ENCODE peak calls at places on chromosome X, in eight cellular contexts. I is neural progenitor cell, V is OCI-LY7, J is osteoblast, T is Karpas-422, E is MM.1S, L is mesenchymal stem cell, G is PC-3. A is an unnamed sample.

GRCh38 chrX:72101597-72102037 is 30.1 kb downstream of the RTL5 start:
- DNase-seq in I (peak; percentile 41), V (no peak), J (no peak), T (no peak), E (no peak), L (no peak), G (no peak), A (no peak)

GRCh38 chrX:22800360-22800759 is 199.4 kb upstream of the DDX53 start:
- DNase-seq in I (no peak), V (no peak), J (peak; percentile 21), T (no peak), E (no peak), L (peak; percentile 88), G (peak; percentile 81), A (peak; percentile 91)

GRCh38 chrX:133249659-133250058 is 31.5 kb upstream of the TFDP3 start:
- DNase-seq in I (no peak), V (no peak), J (no peak), T (peak; percentile 44), E (peak; percentile 20), L (no peak), G (peak; percentile 44), A (peak; percentile 19)

GRCh38 chrX:9465380-9466114 is 689 bp downstream of the TBL1X start:
- DNase-seq in I (peak; percentile 40), V (peak; percentile 22), J (peak; percentile 85), T (peak; percentile 43), E (peak; percentile 27), L (peak; percentile 18), G (no peak), A (peak; percentile 10)

GRCh38 chrX:75623535-75623934 is 100.7 kb upstream of the ZDHHC15 start:
- DNase-seq in I (peak; percentile 16), V (no peak), J (no peak), T (peak; percentile 43), E (no peak), L (no peak), G (no peak), A (no peak)

GRCh38 chrX:116238093-116238492 is 67.5 kb downstream of the AGTR2 start:
- DNase-seq in I (no peak), V (no peak), J (no peak), T (no peak), E (no peak), L (no peak), G (no peak), A (no peak)

GRCh38 chrX:40143001-40143400 is 45.2 kb upstream of the BCOR start:
- DNase-seq in I (peak; percentile 58), V (no peak), J (peak; percentile 67), T (no peak), E (no peak), L (no peak), G (no peak), A (no peak)

GRCh38 chrX:120372667-120373370 is 10.9 kb downstream of the ATP1B4 start:
- DNase-seq in I (no peak), V (no peak), J (no peak), T (no peak), E (no peak), L (no peak), G (no peak), A (no peak)

GRCh38 chrX:150731795-150732194 is 38.6 kb downstream of the MTMR1 start:
- DNase-seq in I (no peak), V (no peak), J (peak; percentile 90), T (no peak), E (no peak), L (peak; percentile 52), G (peak; percentile 71), A (peak; percentile 91)

GRCh38 chrX:100829730-100830129 is 9.5 kb downstream of the CSTF2 start:
- DNase-seq in I (no peak), V (no peak), J (no peak), T (no peak), E (no peak), L (peak; percentile 43), G (peak; percentile 57), A (peak; percentile 1)

GRCh38 chrX:67692246-67692645 is 148.4 kb downstream of the AR start:
- DNase-seq in I (no peak), V (no peak), J (no peak), T (no peak), E (peak; percentile 81), L (peak; percentile 8), G (no peak), A (peak; percentile 84)

GRCh38 chrX:31421441-31421840 is 349.6 kb upstream of the FTHL17 start:
- DNase-seq in I (no peak), V (no peak), J (no peak), T (no peak), E (no peak), L (no peak), G (no peak), A (no peak)

GRCh38 chrX:102338162-102338561 is 91.2 kb downstream of the NXF2 start:
- DNase-seq in I (no peak), V (no peak), J (peak; percentile 56), T (no peak), E (no peak), L (no peak), G (no peak), A (no peak)

GRCh38 chrX:102345916-102346315 is 93.9 kb downstream of the NXF2B start:
- DNase-seq in I (peak; percentile 63), V (peak; percentile 37), J (no peak), T (peak; percentile 90), E (peak; percentile 51), L (peak; percentile 34), G (peak; percentile 70), A (peak; percentile 34)

GRCh38 chrX:102339312-102340298 is 92.6 kb downstream of the NXF2 start:
- DNase-seq in I (no peak), V (no peak), J (no peak), T (peak; percentile 83), E (peak; percentile 86), L (no peak), G (no peak), A (no peak)

GRCh38 chrX:102341867-102342266 is 94.9 kb downstream of the NXF2 start:
- DNase-seq in I (no peak), V (no peak), J (no peak), T (peak; percentile 37), E (peak; percentile 11), L (no peak), G (peak; percentile 12), A (no peak)
- H3K4me1 ChIP-seq in I (no peaks in the 10 kb centered on the region), V (no peaks in the 10 kb centered on the region), J (no peaks in the 10 kb centered on the region), T (no peaks in the 10 kb centered on the region), E (no peaks in the 10 kb centered on the region), L (no peaks in the 10 kb centered on the region), G (no peaks in the 10 kb centered on the region), A (no peaks in the 10 kb centered on the region)

GRCh38 chrX:46712733-46713132 is 46.2 kb downstream of the SLC9A7 start:
- DNase-seq in I (no peak), V (peak; percentile 41), J (no peak), T (peak; percentile 44), E (no peak), L (no peak), G (no peak), A (no peak)

GRCh38 chrX:46713672-46714487 is 45.0 kb downstream of the SLC9A7 start:
- DNase-seq in I (no peak), V (no peak), J (no peak), T (no peak), E (peak; percentile 7), L (peak; percentile 3), G (no peak), A (no peak)

GRCh38 chrX:46710425-46710824 is 48.5 kb downstream of the SLC9A7 start:
- DNase-seq in I (no peak), V (no peak), J (no peak), T (no peak), E (no peak), L (peak; percentile 12), G (peak; percentile 85), A (no peak)

GRCh38 chrX:46707274-46707965 is 51.5 kb downstream of the SLC9A7 start:
- DNase-seq in I (no peak), V (no peak), J (no peak), T (no peak), E (no peak), L (no peak), G (no peak), A (no peak)

GRCh38 chrX:46710927-46711623 is 47.8 kb downstream of the SLC9A7 start:
- DNase-seq in I (peak; percentile 17), V (peak; percentile 73), J (no peak), T (no peak), E (no peak), L (no peak), G (no peak), A (no peak)
- H3K4me2 ChIP-seq in I (no peak overlapping the region), V (peak overlapping the region; percentile 74), J (no peak overlapping the region), T (no peak overlapping the region), E (no peak overlapping the region), L (no peak overlapping the region), G (peak overlapping the region; percentile 30), A (no peak overlapping the region)

GRCh38 chrX:73827406-73827805 is 264.4 kb downstream of the CHIC1 start:
- DNase-seq in I (no peak), V (no peak), J (no peak), T (no peak), E (no peak), L (no peak), G (no peak), A (no peak)
- H3K36me3 ChIP-seq in I (no peaks in the 10 kb centered on the region), V (no peaks in the 10 kb centered on the region), J (peaks cover 52% of the 10 kb centered on the region), T (peaks cover 38% of the 10 kb centered on the region), E (peaks cover 3% of the 10 kb centered on the region), L (peaks cover 85% of the 10 kb centered on the region), G (no peaks in the 10 kb centered on the region), A (no peaks in the 10 kb centered on the region)

DNA sequence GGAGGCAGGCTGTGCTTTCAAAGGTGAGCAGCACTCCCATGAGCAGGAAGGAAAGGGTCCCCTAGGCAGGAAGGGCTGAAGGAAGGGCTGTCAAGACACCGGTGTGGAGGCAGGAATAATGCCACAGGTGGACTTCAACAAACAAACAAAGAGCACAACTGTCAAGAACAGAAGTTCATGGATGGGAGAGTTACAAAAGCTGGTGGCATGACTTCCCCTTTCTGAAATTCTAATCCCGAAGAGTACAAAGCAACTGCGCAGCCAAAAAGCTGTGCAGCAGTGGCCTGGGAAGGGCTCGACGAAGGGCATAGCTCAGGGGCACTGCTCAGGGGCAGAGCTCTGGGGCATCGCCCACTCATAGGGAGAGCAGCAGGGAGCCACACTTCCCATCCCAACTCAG is 582.3 kb upstream of the DIPK2B start:
- DNase-seq in I (no peak), V (no peak), J (no peak), T (no peak), E (no peak), L (no peak), G (no peak), A (no peak)
- H3K4me1 ChIP-seq in I (peaks cover 5% of the 10 kb centered on the region), V (no peaks in the 10 kb centered on the region), J (peaks cover 20% of the 10 kb centered on the region), T (no peaks in the 10 kb centered on the region), E (peaks cover 41% of the 10 kb centered on the region), L (peaks cover 8% of the 10 kb centered on the region), G (peaks cover 48% of the 10 kb centered on the region), A (peaks cover 6% of the 10 kb centered on the region)

DNA sequence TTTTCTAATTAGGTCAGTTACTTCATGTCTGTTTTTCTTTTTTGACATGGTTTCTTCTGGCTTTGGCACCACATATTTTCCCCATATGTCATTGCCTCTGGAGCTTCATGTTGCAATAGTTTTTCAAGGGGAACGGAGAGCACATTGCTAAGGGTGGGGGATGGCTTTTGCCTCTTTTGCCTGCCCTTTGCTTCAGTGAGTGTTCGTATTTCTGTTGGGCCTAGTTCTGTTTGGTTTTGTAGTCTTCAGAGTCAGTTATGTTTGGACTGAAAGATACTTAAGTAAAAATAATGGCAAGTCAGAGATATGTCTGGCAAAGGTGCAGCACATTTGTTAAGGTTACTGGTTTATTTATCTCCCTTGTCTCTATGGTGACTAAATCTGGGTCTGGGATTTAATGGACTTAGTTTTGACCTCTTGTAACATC is 29.1 kb downstream of the FHL1 start:
- DNase-seq in I (no peak), V (no peak), J (no peak), T (no peak), E (no peak), L (peak; percentile 94), G (peak; percentile 37), A (peak; percentile 88)
- H3K4me2 ChIP-seq in I (no peak overlapping the region), V (no peak overlapping the region), J (peak overlapping the region; percentile 59), T (no peak overlapping the region), E (no peak overlapping the region), L (no peak overlapping the region), G (peak overlapping the region; percentile 29), A (peak overlapping the region; percentile 75)

A was measured in fibroblast of lung.